ENCODE peak calls at places on chromosome 5, in seven cellular contexts. R is A549, C is HCT116, B is GM12878, E is K562, L is IMR-90, M is H1. O is an unnamed sample.

GRCh38 chr5:173823274-173823644 is 64.9 kb upstream of the CPEB4 start:
- DNase-seq in R (no peak), C (no peak), B (no peak), E (no peak), L (no peak), M (no peak), O (no peak)

GRCh38 chr5:83548556-83548955 is 77.0 kb downstream of the VCAN start:
- DNase-seq in R (no peak), C (no peak), B (no peak), E (no peak), L (peak), M (no peak), O (no peak)

GRCh38 chr5:53334431-53334941 is 145.9 kb upstream of the FST start:
- DNase-seq in R (no peak), C (no peak), B (no peak), E (no peak), L (peak), M (no peak), O (no peak)

GRCh38 chr5:159965031-159965837 is 43.7 kb upstream of the TTC1 start:
- DNase-seq in R (peak), C (peak), B (no peak), E (peak), L (peak), M (peak), O (peak)

GRCh38 chr5:160685219-160685618 is 166.8 kb downstream of the ATP10B start:
- DNase-seq in R (no peak), C (no peak), B (no peak), E (no peak), L (no peak), M (no peak), O (no peak)

GRCh38 chr5:150253416-150254208 is 36.0 kb downstream of the CAMK2A start:
- DNase-seq in R (no peak), C (no peak), B (no peak), E (no peak), L (no peak), M (no peak), O (no peak)

GRCh38 chr5:131682824-131683223 is 47.8 kb upstream of the RAPGEF6 start:
- DNase-seq in R (no peak), C (no peak), B (no peak), E (no peak), L (no peak), M (no peak), O (no peak)

GRCh38 chr5:40401281-40401680 is 278.4 kb upstream of the PTGER4 start:
- DNase-seq in R (no peak), C (no peak), B (no peak), E (no peak), L (no peak), M (no peak), O (no peak)

GRCh38 chr5:14721990-14722656 is 57.6 kb downstream of the OTULIN start:
- DNase-seq in R (no peak), C (no peak), B (no peak), E (no peak), L (peak), M (no peak), O (peak)

GRCh38 chr5:81838307-81838906 is 87.5 kb upstream of the SSBP2 start:
- DNase-seq in R (no peak), C (peak), B (no peak), E (peak), L (peak), M (no peak), O (no peak)

GRCh38 chr5:179284751-179285191 is 60.5 kb downstream of the ADAMTS2 start:
- DNase-seq in R (no peak), C (no peak), B (no peak), E (no peak), L (peak), M (no peak), O (no peak)

GRCh38 chr5:133485468-133485867 is 126.9 kb downstream of the FSTL4 start:
- DNase-seq in R (no peak), C (no peak), B (no peak), E (no peak), L (no peak), M (no peak), O (no peak)

GRCh38 chr5:91305640-91306039 is 77.5 kb downstream of the ARRDC3 start:
- DNase-seq in R (no peak), C (no peak), B (no peak), E (no peak), L (no peak), M (no peak), O (no peak)

GRCh38 chr5:126122942-126123341 is 300.3 kb upstream of the GRAMD2B start:
- DNase-seq in R (no peak), C (no peak), B (no peak), E (no peak), L (no peak), M (no peak), O (no peak)

GRCh38 chr5:36881304-36881703 is 4.7 kb downstream of the NIPBL start:
- DNase-seq in R (no peak), C (no peak), B (no peak), E (no peak), L (no peak), M (no peak), O (no peak)
- TF ChIP-seq CEBPB in R (no peak), C (no peak), B (no peak), E (no peak), L (no peak), M (no peak), O (no peak)

DNA sequence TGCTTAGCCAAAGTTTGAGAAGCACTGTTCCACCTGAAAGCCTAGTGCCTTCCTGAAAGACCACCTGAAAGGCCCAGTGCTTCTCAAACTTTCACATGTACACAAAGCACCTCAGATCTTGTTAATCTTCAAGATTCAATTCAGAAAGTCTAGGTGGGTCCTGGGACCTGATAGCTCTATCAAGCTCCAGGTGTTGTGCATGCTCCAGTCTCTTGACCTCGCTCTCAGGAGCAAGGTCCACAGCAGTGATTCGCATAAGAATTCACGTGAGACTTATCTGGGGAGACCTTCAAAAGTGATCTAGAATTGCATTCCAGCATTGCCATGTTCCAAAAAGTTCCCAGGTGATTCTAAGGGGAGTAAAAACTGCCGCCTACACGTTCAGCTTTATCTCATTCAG is 102.1 kb downstream of the PIK3R1 start:
- DNase-seq in R (no peak), C (no peak), B (no peak), E (no peak), L (no peak), M (no peak), O (no peak)
- TF ChIP-seq CEBPB in R (no peak), C (no peak), B (no peak), E (no peak), L (no peak), M (no peak), O (no peak)

GRCh38 chr5:1511037-1511436 is 12.7 kb downstream of the LPCAT1 start:
- DNase-seq in R (no peak), C (no peak), B (no peak), E (no peak), L (no peak), M (peak), O (no peak)
- TF ChIP-seq CEBPB in R (no peak), C (no peak), B (no peak), E (no peak), L (no peak), M (no peak), O (no peak)

GRCh38 chr5:143742951-143743350 is 69.0 kb upstream of the HMHB1 start:
- DNase-seq in R (no peak), C (no peak), B (no peak), E (no peak), L (no peak), M (no peak), O (no peak)
- TF ChIP-seq CEBPB in R (no peak), C (no peak), B (no peak), E (no peak), L (no peak), M (no peak), O (no peak)

GRCh38 chr5:127757576-127757975 is 54.4 kb downstream of the CCDC192 start:
- DNase-seq in R (peak), C (peak), B (peak), E (peak), L (peak), M (no peak), O (no peak)
- TF ChIP-seq CEBPB in R (peak), C (no peak), B (no peak), E (no peak), L (peak), M (no peak), O (no peak)

O was measured in HepG2.